ENCODE peak calls at places on chromosome 15, in nine cellular contexts. One of them, this sample, is unnamed.

GRCh38 chr15:65980824-65981456 is 111.6 kb downstream of the RAB11A start:
- DNase-seq in activated naive CD4-positive, alpha-beta T cell: no peak
- DNase-seq in vagina: no peak
- DNase-seq in NAMALWA: peak; percentile 55
- DNase-seq in hypothalamus: peak; percentile 22
- DNase-seq in A549: peak; percentile 76
- DNase-seq in psoas muscle: peak; percentile 28
- DNase-seq in activated CD8-positive, alpha-beta memory T cell treated with anti-CD3 and anti-CD28 coated beads, Interleukin-2, amount 50 U/mL, for 48 hours: no peak
- DNase-seq in HL-60: peak; percentile 27
- DNase-seq in this sample: no peak

GRCh38 chr15:77808581-77809198 is 176.0 kb upstream of the LINGO1 start:
- DNase-seq in activated naive CD4-positive, alpha-beta T cell: no peak
- DNase-seq in vagina: no peak
- DNase-seq in NAMALWA: no peak
- DNase-seq in hypothalamus: no peak
- DNase-seq in A549: no peak
- DNase-seq in psoas muscle: no peak
- DNase-seq in activated CD8-positive, alpha-beta memory T cell treated with anti-CD3 and anti-CD28 coated beads, Interleukin-2, amount 50 U/mL, for 48 hours: no peak
- DNase-seq in HL-60: no peak
- DNase-seq in this sample: no peak

GRCh38 chr15:48754011-48754410 is 56.9 kb downstream of the CEP152 start:
- DNase-seq in activated naive CD4-positive, alpha-beta T cell: no peak
- DNase-seq in vagina: no peak
- DNase-seq in NAMALWA: no peak
- DNase-seq in hypothalamus: no peak
- DNase-seq in A549: no peak
- DNase-seq in psoas muscle: no peak
- DNase-seq in activated CD8-positive, alpha-beta memory T cell treated with anti-CD3 and anti-CD28 coated beads, Interleukin-2, amount 50 U/mL, for 48 hours: no peak
- DNase-seq in HL-60: no peak
- DNase-seq in this sample: no peak

GRCh38 chr15:40843183-40843884 is 514 bp upstream of the SPINT1 start:
- DNase-seq in activated naive CD4-positive, alpha-beta T cell: no peak
- DNase-seq in vagina: no peak
- DNase-seq in NAMALWA: no peak
- DNase-seq in hypothalamus: no peak
- DNase-seq in A549: no peak
- DNase-seq in psoas muscle: no peak
- DNase-seq in activated CD8-positive, alpha-beta memory T cell treated with anti-CD3 and anti-CD28 coated beads, Interleukin-2, amount 50 U/mL, for 48 hours: no peak
- DNase-seq in HL-60: no peak
- DNase-seq in this sample: no peak

GRCh38 chr15:97759363-97759762 is 201.1 kb upstream of the ARRDC4 start:
- DNase-seq in activated naive CD4-positive, alpha-beta T cell: no peak
- DNase-seq in vagina: no peak
- DNase-seq in NAMALWA: no peak
- DNase-seq in hypothalamus: no peak
- DNase-seq in A549: no peak
- DNase-seq in psoas muscle: no peak
- DNase-seq in activated CD8-positive, alpha-beta memory T cell treated with anti-CD3 and anti-CD28 coated beads, Interleukin-2, amount 50 U/mL, for 48 hours: no peak
- DNase-seq in HL-60: peak; percentile 66
- DNase-seq in this sample: no peak

GRCh38 chr15:74053941-74054529 is 28.3 kb downstream of the GOLGA6A start:
- DNase-seq in activated naive CD4-positive, alpha-beta T cell: peak; percentile 28
- DNase-seq in vagina: no peak
- DNase-seq in NAMALWA: peak; percentile 79
- DNase-seq in hypothalamus: peak; percentile 57
- DNase-seq in A549: peak; percentile 56
- DNase-seq in psoas muscle: peak; percentile 82
- DNase-seq in activated CD8-positive, alpha-beta memory T cell treated with anti-CD3 and anti-CD28 coated beads, Interleukin-2, amount 50 U/mL, for 48 hours: peak; percentile 87
- DNase-seq in HL-60: peak; percentile 76
- DNase-seq in this sample: peak; percentile 41

GRCh38 chr15:27509014-27509413 is 538.0 kb downstream of the GABRG3 start:
- DNase-seq in activated naive CD4-positive, alpha-beta T cell: no peak
- DNase-seq in vagina: no peak
- DNase-seq in NAMALWA: no peak
- DNase-seq in hypothalamus: no peak
- DNase-seq in A549: no peak
- DNase-seq in psoas muscle: no peak
- DNase-seq in activated CD8-positive, alpha-beta memory T cell treated with anti-CD3 and anti-CD28 coated beads, Interleukin-2, amount 50 U/mL, for 48 hours: no peak
- DNase-seq in HL-60: no peak
- DNase-seq in this sample: no peak

GRCh38 chr15:68487087-68487843 is 55.3 kb upstream of the ITGA11 start:
- DNase-seq in activated naive CD4-positive, alpha-beta T cell: no peak
- DNase-seq in vagina: peak; percentile 85
- DNase-seq in NAMALWA: no peak
- DNase-seq in hypothalamus: no peak
- DNase-seq in A549: peak; percentile 51
- DNase-seq in psoas muscle: no peak
- DNase-seq in activated CD8-positive, alpha-beta memory T cell treated with anti-CD3 and anti-CD28 coated beads, Interleukin-2, amount 50 U/mL, for 48 hours: no peak
- DNase-seq in HL-60: no peak
- DNase-seq in this sample: no peak

GRCh38 chr15:97745481-97746071 is 214.9 kb upstream of the ARRDC4 start:
- DNase-seq in activated naive CD4-positive, alpha-beta T cell: no peak
- DNase-seq in vagina: no peak
- DNase-seq in NAMALWA: peak; percentile 79
- DNase-seq in hypothalamus: no peak
- DNase-seq in A549: peak; percentile 60
- DNase-seq in psoas muscle: no peak
- DNase-seq in activated CD8-positive, alpha-beta memory T cell treated with anti-CD3 and anti-CD28 coated beads, Interleukin-2, amount 50 U/mL, for 48 hours: no peak
- DNase-seq in HL-60: peak; percentile 56
- DNase-seq in this sample: no peak

GRCh38 chr15:67917037-67917436 is 77.2 kb upstream of the RNU6-1 start:
- DNase-seq in activated naive CD4-positive, alpha-beta T cell: no peak
- DNase-seq in vagina: no peak
- DNase-seq in NAMALWA: no peak
- DNase-seq in hypothalamus: peak; percentile 22
- DNase-seq in A549: peak; percentile 59
- DNase-seq in psoas muscle: peak; percentile 60
- DNase-seq in activated CD8-positive, alpha-beta memory T cell treated with anti-CD3 and anti-CD28 coated beads, Interleukin-2, amount 50 U/mL, for 48 hours: no peak
- DNase-seq in HL-60: no peak
- DNase-seq in this sample: no peak

GRCh38 chr15:76056931-76057330 is 2.9 kb upstream of the TMEM266 start:
- DNase-seq in activated naive CD4-positive, alpha-beta T cell: no peak
- DNase-seq in vagina: no peak
- DNase-seq in NAMALWA: peak; percentile 62
- DNase-seq in hypothalamus: no peak
- DNase-seq in A549: no peak
- DNase-seq in psoas muscle: no peak
- DNase-seq in activated CD8-positive, alpha-beta memory T cell treated with anti-CD3 and anti-CD28 coated beads, Interleukin-2, amount 50 U/mL, for 48 hours: no peak
- DNase-seq in HL-60: peak; percentile 48
- DNase-seq in this sample: no peak

GRCh38 chr15:64809649-64810498 is 15.6 kb downstream of the PIF1 start:
- DNase-seq in activated naive CD4-positive, alpha-beta T cell: peak; percentile 24
- DNase-seq in vagina: no peak
- DNase-seq in NAMALWA: peak; percentile 72
- DNase-seq in hypothalamus: peak; percentile 85
- DNase-seq in A549: peak; percentile 78
- DNase-seq in psoas muscle: peak; percentile 81
- DNase-seq in activated CD8-positive, alpha-beta memory T cell treated with anti-CD3 and anti-CD28 coated beads, Interleukin-2, amount 50 U/mL, for 48 hours: peak; percentile 90
- DNase-seq in HL-60: peak; percentile 65
- DNase-seq in this sample: peak; percentile 36

GRCh38 chr15:48868549-48868948 is 9.4 kb upstream of the EID1 start:
- DNase-seq in activated naive CD4-positive, alpha-beta T cell: no peak
- DNase-seq in vagina: no peak
- DNase-seq in NAMALWA: no peak
- DNase-seq in hypothalamus: no peak
- DNase-seq in A549: peak; percentile 6
- DNase-seq in psoas muscle: no peak
- DNase-seq in activated CD8-positive, alpha-beta memory T cell treated with anti-CD3 and anti-CD28 coated beads, Interleukin-2, amount 50 U/mL, for 48 hours: no peak
- DNase-seq in HL-60: no peak
- DNase-seq in this sample: no peak

GRCh38 chr15:98983333-98983732 is 24.3 kb downstream of the PGPEP1L start:
- DNase-seq in activated naive CD4-positive, alpha-beta T cell: no peak
- DNase-seq in vagina: no peak
- DNase-seq in NAMALWA: no peak
- DNase-seq in hypothalamus: peak; percentile 9
- DNase-seq in A549: peak; percentile 87
- DNase-seq in psoas muscle: no peak
- DNase-seq in activated CD8-positive, alpha-beta memory T cell treated with anti-CD3 and anti-CD28 coated beads, Interleukin-2, amount 50 U/mL, for 48 hours: no peak
- DNase-seq in HL-60: peak; percentile 25
- DNase-seq in this sample: no peak

GRCh38 chr15:26721231-26721630 is 51.6 kb downstream of the GABRB3 start:
- DNase-seq in activated naive CD4-positive, alpha-beta T cell: no peak
- DNase-seq in vagina: no peak
- DNase-seq in NAMALWA: no peak
- DNase-seq in hypothalamus: no peak
- DNase-seq in A549: no peak
- DNase-seq in psoas muscle: no peak
- DNase-seq in activated CD8-positive, alpha-beta memory T cell treated with anti-CD3 and anti-CD28 coated beads, Interleukin-2, amount 50 U/mL, for 48 hours: no peak
- DNase-seq in HL-60: no peak
- DNase-seq in this sample: no peak

GRCh38 chr15:100249096-100249815 is 92.5 kb downstream of the ADAMTS17 start:
- DNase-seq in activated naive CD4-positive, alpha-beta T cell: no peak
- DNase-seq in vagina: peak; percentile 62
- DNase-seq in NAMALWA: no peak
- DNase-seq in hypothalamus: no peak
- DNase-seq in A549: no peak
- DNase-seq in psoas muscle: no peak
- DNase-seq in activated CD8-positive, alpha-beta memory T cell treated with anti-CD3 and anti-CD28 coated beads, Interleukin-2, amount 50 U/mL, for 48 hours: peak; percentile 33
- DNase-seq in HL-60: no peak
- DNase-seq in this sample: no peak

This sample was measured in central memory CD8-positive, alpha-beta T cell.